ENCODE peak calls at places on chromosomes 11 and 22, in seven cellular contexts. Z is stimulated activated CD4-positive, alpha-beta T cell treated with anti-CD3 and anti-CD28 coated beads, Interleukin-1b, Interleukin-23, amount 100 ng/mL, for 1 hour; I is EH; J is NCI-H2081; H is cardiac septum; X is head of caudate nucleus; K is erythroblast. M is an unnamed sample.

GRCh38 chr22:39519681-39520053 is 695 bp upstream of the ATF4 start:
- DNase-seq in Z (no peak), I (peak; percentile 69), J (no peak), H (peak; percentile 83), X (peak; percentile 71), K (peak; percentile 86), M (peak; percentile 74)

GRCh38 chr11:31725176-31725575 is 85.9 kb downstream of the PAX6 start:
- DNase-seq in Z (no peak), I (peak; percentile 30), J (no peak), H (no peak), X (no peak), K (no peak), M (no peak)

GRCh38 chr11:7577883-7578242 is 64.1 kb downstream of the PPFIBP2 start:
- DNase-seq in Z (no peak), I (peak; percentile 64), J (no peak), H (no peak), X (no peak), K (no peak), M (no peak)

GRCh38 chr11:69593851-69594250 is 47.1 kb upstream of the CCND1 start:
- DNase-seq in Z (no peak), I (no peak), J (no peak), H (peak; percentile 0), X (no peak), K (peak; percentile 2), M (no peak)

GRCh38 chr22:44063462-44064371 is 39.6 kb downstream of the PARVB start:
- DNase-seq in Z (no peak), I (no peak), J (no peak), H (no peak), X (no peak), K (no peak), M (no peak)

GRCh38 chr11:47270331-47271271 is 668 bp downstream of the MADD start:
- DNase-seq in Z (no peak), I (peak; percentile 73), J (peak; percentile 47), H (peak; percentile 77), X (peak; percentile 32), K (peak; percentile 66), M (peak; percentile 45)

GRCh38 chr11:50412832-50413231 is 380.2 kb downstream of the OR4C45 start:
- DNase-seq in Z (no peak), I (no peak), J (no peak), H (no peak), X (no peak), K (no peak), M (no peak)

GRCh38 chr22:30826670-30827355 is 132.1 kb downstream of the OSBP2 start:
- DNase-seq in Z (no peak), I (no peak), J (no peak), H (no peak), X (no peak), K (no peak), M (no peak)

GRCh38 chr11:57457643-57458023 is 2.7 kb upstream of the RTN4RL2 start:
- DNase-seq in Z (no peak), I (no peak), J (no peak), H (no peak), X (no peak), K (no peak), M (no peak)

GRCh38 chr11:76102772-76103171 is 103.5 kb downstream of the WNT11 start:
- DNase-seq in Z (no peak), I (no peak), J (no peak), H (no peak), X (no peak), K (peak; percentile 51), M (no peak)

GRCh38 chr11:119027561-119028345 is 2.9 kb downstream of the SLC37A4 start:
- DNase-seq in Z (no peak), I (no peak), J (no peak), H (no peak), X (no peak), K (no peak), M (no peak)

GRCh38 chr11:46260161-46260560 is 17.3 kb upstream of the CREB3L1 start:
- DNase-seq in Z (no peak), I (no peak), J (no peak), H (no peak), X (no peak), K (no peak), M (no peak)

GRCh38 chr11:131430466-131431176 is 60.2 kb downstream of the NTM start:
- DNase-seq in Z (no peak), I (no peak), J (no peak), H (no peak), X (no peak), K (no peak), M (peak; percentile 57)

M was measured in cardiac muscle cell.